ENCODE peak calls at places on chromosomes 7 and 10, in six cellular contexts. K is endothelial cell of umbilical vein, Q is A549, T is H1, A is K562, H is HepG2. N is an unnamed sample.

GRCh38 chr10:102120987-102121738 is 995 bp upstream of the LDB1 start:
- DNase-seq in K (no peak), Q (no peak), T (peak; percentile 89), A (no peak), H (no peak), N (peak; percentile 89)

GRCh38 chr10:132035476-132035875 is 30.3 kb upstream of the JAKMIP3 start:
- DNase-seq in K (no peak), Q (no peak), T (no peak), A (no peak), H (no peak), N (no peak)

GRCh38 chr7:23654508-23654907 is 25.5 kb upstream of the FAM221A start:
- DNase-seq in K (peak; percentile 35), Q (peak; percentile 55), T (peak; percentile 79), A (peak; percentile 16), H (peak; percentile 15), N (peak; percentile 61)

GRCh38 chr10:22801759-22802158 is 87.4 kb upstream of the PIP4K2A start:
- DNase-seq in K (no peak), Q (no peak), T (no peak), A (no peak), H (no peak), N (no peak)

GRCh38 chr10:76649723-76650127 is 987.9 kb downstream of the KCNMA1 start:
- DNase-seq in K (no peak), Q (peak; percentile 16), T (no peak), A (no peak), H (no peak), N (no peak)

GRCh38 chr10:44804661-44805060 is 106.5 kb upstream of the TMEM72 start:
- DNase-seq in K (no peak), Q (no peak), T (no peak), A (no peak), H (no peak), N (no peak)

GRCh38 chr7:30843741-30844482 is 67.7 kb upstream of the AQP1 start:
- DNase-seq in K (no peak), Q (no peak), T (no peak), A (no peak), H (no peak), N (no peak)

GRCh38 chr7:97842772-97843345 is 29.3 kb downstream of the ASNS start:
- DNase-seq in K (no peak), Q (no peak), T (no peak), A (no peak), H (no peak), N (no peak)

GRCh38 chr10:114477285-114477684 is 73.0 kb upstream of the AFAP1L2 start:
- DNase-seq in K (no peak), Q (no peak), T (no peak), A (no peak), H (peak; percentile 4), N (no peak)

GRCh38 chr10:88343761-88344484 is 239.2 kb downstream of the RNLS start:
- DNase-seq in K (no peak), Q (no peak), T (no peak), A (no peak), H (no peak), N (no peak)

GRCh38 chr10:13448216-13448615 is 80.6 kb downstream of the BEND7 start:
- DNase-seq in K (no peak), Q (no peak), T (peak; percentile 22), A (no peak), H (no peak), N (no peak)

GRCh38 chr7:50119815-50120637 is 27.0 kb upstream of the ZPBP start:
- DNase-seq in K (no peak), Q (peak; percentile 5), T (peak; percentile 53), A (peak; percentile 28), H (peak; percentile 21), N (peak; percentile 57)

GRCh38 chr10:92690211-92691041 is 671 bp downstream of the HHEX start:
- DNase-seq in K (peak; percentile 100), Q (peak; percentile 73), T (peak; percentile 69), A (peak; percentile 54), H (no peak), N (peak; percentile 52)

GRCh38 chr10:101050206-101051069 is 11.4 kb upstream of the KAZALD1 start:
- DNase-seq in K (peak; percentile 49), Q (peak; percentile 50), T (peak; percentile 99), A (peak; percentile 77), H (peak; percentile 44), N (peak; percentile 95)

GRCh38 chr7:34312624-34313023 is 345.4 kb upstream of the NPSR1 start:
- DNase-seq in K (no peak), Q (no peak), T (no peak), A (no peak), H (no peak), N (no peak)

GRCh38 chr7:30313348-30313747 is 29.0 kb downstream of the ZNRF2 start:
- DNase-seq in K (no peak), Q (no peak), T (no peak), A (no peak), H (no peak), N (no peak)

GRCh38 chr10:102358717-102359382 is 36.7 kb upstream of the NFKB2 start:
- DNase-seq in K (no peak), Q (no peak), T (no peak), A (no peak), H (no peak), N (no peak)

GRCh38 chr10:68231106-68231901 is 609 bp downstream of the ATOH7 start:
- DNase-seq in K (peak; percentile 81), Q (peak; percentile 84), T (peak; percentile 88), A (peak; percentile 76), H (peak; percentile 30), N (peak; percentile 76)

GRCh38 chr10:74921744-74922143 is 95.3 kb downstream of the KAT6B start:
- DNase-seq in K (no peak), Q (no peak), T (no peak), A (peak; percentile 43), H (no peak), N (no peak)

GRCh38 chr7:79977481-79977880 is 157.2 kb upstream of the GNAI1 start:
- DNase-seq in K (no peak), Q (no peak), T (no peak), A (no peak), H (no peak), N (no peak)
- TF ChIP-seq JUN in K (no peak), Q (no peak), T (no peak), A (no peak), H (no peak), N (no peak)

GRCh38 chr10:49738616-49739360 is 23.3 kb downstream of the OGDHL start:
- DNase-seq in K (no peak), Q (no peak), T (no peak), A (no peak), H (no peak), N (no peak)
- TF ChIP-seq JUN in K (no peak), Q (no peak), T (no peak), A (no peak), H (no peak), N (no peak)

DNA sequence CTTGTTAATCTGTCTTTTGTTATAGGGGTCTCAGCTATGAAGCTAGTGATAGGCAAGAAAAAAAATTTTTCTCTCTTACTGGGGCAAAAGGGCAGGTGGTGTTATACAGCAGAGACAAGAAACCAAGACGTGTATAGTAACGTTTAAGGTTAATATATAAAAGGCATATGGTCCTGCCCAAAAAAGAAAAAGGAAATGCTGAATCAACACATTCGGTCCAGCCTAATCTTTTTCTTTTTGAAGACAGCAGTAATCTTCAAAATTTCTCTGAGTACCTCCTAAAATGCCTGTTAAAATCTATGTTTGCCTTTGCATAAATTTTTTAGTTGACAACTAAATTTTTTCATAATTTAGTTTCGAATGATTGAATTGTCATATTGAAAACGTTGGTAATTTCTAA is 54.5 kb downstream of the P4HA1 start:
- DNase-seq in K (no peak), Q (no peak), T (no peak), A (no peak), H (no peak), N (no peak)
- TF ChIP-seq JUN in K (no peak), Q (no peak), T (no peak), A (no peak), H (no peak), N (no peak)

DNA sequence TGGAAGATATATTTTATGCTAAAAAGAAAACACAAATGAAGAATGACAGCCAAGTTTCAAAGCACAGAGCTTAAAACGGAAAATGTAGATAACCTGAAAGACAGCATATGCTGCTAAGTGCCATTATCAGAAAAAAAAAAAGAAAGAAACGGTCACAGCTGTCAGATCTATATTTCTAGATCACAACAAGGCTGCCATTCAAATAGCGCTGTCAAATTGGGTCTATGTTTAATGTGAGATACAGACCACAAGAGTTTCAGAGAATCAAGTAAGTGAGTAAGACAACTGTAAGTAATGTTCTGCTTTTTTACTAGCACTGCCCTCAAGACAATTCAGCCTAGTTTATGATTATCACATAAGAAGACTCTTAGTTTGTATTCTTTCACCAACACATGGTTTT is 66.1 kb upstream of the RNF148 start:
- DNase-seq in K (no peak), Q (no peak), T (no peak), A (no peak), H (no peak), N (no peak)
- TF ChIP-seq JUN in K (no peak), Q (no peak), T (no peak), A (no peak), H (no peak), N (no peak)

GRCh38 chr10:124547651-124548168 is 86.1 kb downstream of the LHPP start:
- DNase-seq in K (no peak), Q (no peak), T (no peak), A (peak; percentile 52), H (peak; percentile 25), N (no peak)
- TF ChIP-seq JUN in K (no peak), Q (no peak), T (no peak), A (no peak), H (no peak), N (no peak)

DNA sequence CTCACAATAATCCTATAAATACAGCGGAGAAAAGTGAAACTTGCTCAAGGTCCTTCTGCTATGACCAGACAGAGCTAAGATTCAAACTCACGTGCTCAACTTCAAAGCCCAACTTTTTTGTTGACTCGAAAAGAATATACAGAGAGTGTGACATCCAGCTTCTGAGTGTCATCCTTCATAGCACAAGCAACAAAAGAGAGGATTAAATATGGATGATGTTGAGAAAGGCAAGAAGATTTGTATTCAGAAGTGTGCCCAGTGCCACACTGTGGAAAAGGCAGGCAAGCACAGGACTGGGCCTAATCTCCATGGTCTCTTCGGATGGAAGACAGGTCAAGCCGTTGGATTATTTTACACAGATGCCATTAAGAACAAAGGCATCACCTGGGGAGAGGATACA is 2.1 kb upstream of the FAM3C start:
- DNase-seq in K (no peak), Q (peak; percentile 59), T (no peak), A (no peak), H (peak; percentile 23), N (no peak)
- TF ChIP-seq JUN in K (no peak), Q (no peak), T (no peak), A (no peak), H (no peak), N (no peak)

GRCh38 chr10:133523631-133524203 is 3.4 kb upstream of the CYP2E1 start:
- DNase-seq in K (no peak), Q (no peak), T (no peak), A (no peak), H (no peak), N (no peak)
- TF ChIP-seq JUN in K (no peak), Q (no peak), T (no peak), A (no peak), H (no peak), N (no peak)

GRCh38 chr10:61059636-61060035 is 115.7 kb upstream of the RHOBTB1 start:
- DNase-seq in K (peak; percentile 89), Q (no peak), T (no peak), A (no peak), H (no peak), N (no peak)
- TF ChIP-seq JUN in K (no peak), Q (no peak), T (no peak), A (no peak), H (no peak), N (no peak)

N was measured in WTC11.